ENCODE peak calls at places on chromosomes 5 and 9, in five cellular contexts. R, K, M, T and J are unnamed samples.
A peak's percentile ranks its signal among the peaks of the same experiment; 100 is the strongest.

GRCh38 chr5:107364443-107365096 is 306.2 kb downstream of the EFNA5 start:
- DNase-seq in T (no peak), M (no peak), K (no peak), R (no peak), J (no peak)

GRCh38 chr9:104850771-104851170 is 77.2 kb downstream of the ABCA1 start:
- DNase-seq in M (no peak), K (no peak), R (no peak), T (no peak), J (no peak)

GRCh38 chr5:54580997-54581741 is 63.6 kb downstream of the SNX18 start:
- DNase-seq in R (no peak), M (no peak), T (no peak), K (no peak), J (no peak)

GRCh38 chr5:138969323-138970013 is 94.3 kb upstream of the LRRTM2 start:
- DNase-seq in R (no peak), M (no peak), T (no peak), K (no peak), J (no peak)

GRCh38 chr5:95858023-95858461 is 35.5 kb upstream of the GLRX start:
- DNase-seq in T (peak; percentile 53), M (no peak), K (no peak), R (no peak), J (no peak)

GRCh38 chr9:35619800-35620158 is 1.6 kb upstream of the CD72 start:
- DNase-seq in M (no peak), R (no peak), K (no peak), T (no peak), J (no peak)

GRCh38 chr9:5813837-5814236 is 19.1 kb downstream of the ERMP1 start:
- DNase-seq in K (no peak), R (no peak), T (no peak), M (no peak), J (peak; percentile 46)

GRCh38 chr9:5580650-5581049 is 48.3 kb upstream of the RIC1 start:
- DNase-seq in K (no peak), T (no peak), M (no peak), R (no peak), J (no peak)

GRCh38 chr5:141349917-141350619 is at the start of gene PCDHGB1:
- DNase-seq in K (no peak), M (no peak), R (peak; percentile 87), T (no peak), J (no peak)

GRCh38 chr5:64865662-64866061 is 96.9 kb downstream of the CWC27 start:
- DNase-seq in M (no peak), R (no peak), T (no peak), K (no peak), J (no peak)

GRCh38 chr5:154786414-154786813 is 31.2 kb downstream of the LARP1 start:
- DNase-seq in M (no peak), T (no peak), K (no peak), R (no peak), J (no peak)

GRCh38 chr5:29037716-29038115 is 1999.3 kb upstream of the CDH9 start:
- DNase-seq in T (no peak), K (no peak), M (no peak), R (no peak), J (no peak)

GRCh38 chr5:93716453-93716852 is 24.9 kb downstream of the POU5F2 start:
- DNase-seq in M (no peak), K (no peak), R (no peak), T (no peak), J (no peak)

GRCh38 chr5:129384736-129385135 is 75.4 kb upstream of the ADAMTS19 start:
- DNase-seq in K (no peak), M (no peak), R (no peak), T (no peak), J (peak; percentile 16)

GRCh38 chr9:115226152-115226551 is 108.2 kb upstream of the TNC start:
- DNase-seq in K (no peak), M (no peak), R (no peak), T (no peak), J (no peak)

GRCh38 chr5:179258922-179259730 is 86.1 kb downstream of the ADAMTS2 start:
- DNase-seq in T (peak; percentile 51), R (peak; percentile 24), K (no peak), M (no peak), J (no peak)

GRCh38 chr9:136327313-136327971 is at the start of gene GPSM1:
- DNase-seq in T (peak; percentile 80), M (no peak), K (no peak), R (no peak), J (no peak)

GRCh38 chr9:37511715-37512010 is 25.9 kb downstream of the POLR1E start:
- DNase-seq in M (no peak), T (no peak), K (no peak), R (no peak), J (no peak)

GRCh38 chr9:90044710-90045151 is 439.9 kb downstream of the GADD45G start:
- DNase-seq in R (no peak), T (no peak), M (no peak), K (no peak), J (no peak)

GRCh38 chr5:30802961-30803705 is 390.4 kb upstream of the CDH6 start:
- DNase-seq in M (no peak), K (no peak), T (no peak), R (no peak), J (no peak)

GRCh38 chr5:65876496-65876895 is 49.9 kb upstream of the ERBIN start:
- DNase-seq in M (no peak), T (no peak), K (no peak), R (no peak), J (no peak)

GRCh38 chr9:107504585-107505455 is 15.3 kb upstream of the KLF4 start:
- DNase-seq in K (no peak), T (no peak), R (no peak), M (no peak), J (peak; percentile 56)

GRCh38 chr9:920927-921326 is 55.5 kb upstream of the DMRT3 start:
- DNase-seq in T (no peak), K (no peak), M (no peak), R (no peak), J (no peak)

GRCh38 chr5:164345173-164345572 is 839.8 kb downstream of the MAT2B start:
- DNase-seq in T (no peak), K (no peak), R (no peak), M (no peak), J (no peak)

GRCh38 chr9:124277420-124277819 is 19.7 kb downstream of the NEK6 start:
- DNase-seq in T (no peak), R (no peak), M (no peak), K (no peak), J (no peak)